ENCODE peak calls at places on chromosomes 2 and 18, in six cellular contexts. D is iPS-NIHi11, T is H4, E is left cardiac atrium, L is fibroblast of lung, W is DMS153. Z is an unnamed sample.

GRCh38 chr2:160075171-160075570 is 12.8 kb upstream of the PLA2R1 start:
- DNase-seq in D (no peak), T (peak), E (peak), L (peak), W (no peak), Z (no peak)

GRCh38 chr2:230956827-230957755 is 32.0 kb upstream of the GPR55 start:
- DNase-seq in D (peak), T (peak), E (peak), L (peak), W (no peak), Z (peak)

GRCh38 chr2:17966793-17967192 is 88.3 kb downstream of the KCNS3 start:
- DNase-seq in D (no peak), T (no peak), E (no peak), L (no peak), W (no peak), Z (no peak)

GRCh38 chr2:106105151-106105922 is 88.8 kb downstream of the UXS1 start:
- DNase-seq in D (no peak), T (no peak), E (no peak), L (no peak), W (no peak), Z (peak)

GRCh38 chr18:47283476-47283875 is 32.0 kb upstream of the SKOR2 start:
- DNase-seq in D (peak), T (peak), E (no peak), L (peak), W (no peak), Z (peak)

GRCh38 chr2:58428286-58428552 is 187.1 kb upstream of the FANCL start:
- DNase-seq in D (peak), T (no peak), E (no peak), L (peak), W (no peak), Z (peak)

GRCh38 chr2:39289609-39290008 is 45.8 kb upstream of the CDKL4 start:
- DNase-seq in D (no peak), T (no peak), E (no peak), L (no peak), W (no peak), Z (no peak)

GRCh38 chr2:34365937-34366336 is 766.8 kb upstream of the FAM98A start:
- DNase-seq in D (peak), T (no peak), E (no peak), L (no peak), W (no peak), Z (peak)

GRCh38 chr2:220572385-220572784 is 945.0 kb downstream of the SLC4A3 start:
- DNase-seq in D (no peak), T (no peak), E (no peak), L (peak), W (no peak), Z (no peak)

GRCh38 chr2:199693861-199694260 is 157.1 kb downstream of the FTCDNL1 start:
- DNase-seq in D (peak), T (no peak), E (no peak), L (no peak), W (no peak), Z (peak)

GRCh38 chr18:48781041-48781989 is 169.4 kb downstream of the SMAD7 start:
- DNase-seq in D (no peak), T (peak), E (peak), L (peak), W (no peak), Z (peak)

GRCh38 chr2:169838743-169839489 is 11.7 kb downstream of the UBR3 start:
- DNase-seq in D (no peak), T (no peak), E (no peak), L (no peak), W (no peak), Z (no peak)

GRCh38 chr2:140454717-140455116 is 1674.5 kb upstream of the NXPH2 start:
- DNase-seq in D (no peak), T (peak), E (no peak), L (peak), W (no peak), Z (no peak)

GRCh38 chr2:117858336-117858735 is 43.8 kb downstream of the DDX18 start:
- DNase-seq in D (no peak), T (no peak), E (no peak), L (no peak), W (no peak), Z (no peak)

GRCh38 chr2:237524631-237525030 is 37.6 kb downstream of the MLPH start:
- DNase-seq in D (no peak), T (no peak), E (no peak), L (no peak), W (no peak), Z (no peak)

GRCh38 chr2:196915512-196916189 is 10.9 kb downstream of the PGAP1 start:
- DNase-seq in D (no peak), T (no peak), E (no peak), L (no peak), W (no peak), Z (no peak)

GRCh38 chr2:133286326-133286922 is 281.8 kb downstream of the NCKAP5 start:
- DNase-seq in D (no peak), T (no peak), E (no peak), L (peak), W (no peak), Z (no peak)

GRCh38 chr2:242041816-242042215 is 172.3 kb downstream of the RTP5 start:
- DNase-seq in D (no peak), T (no peak), E (no peak), L (no peak), W (no peak), Z (no peak)